ENCODE peak calls at places on chromosomes 5 and 9, in five cellular contexts. K is GM23338, Y is HCT116, L is fibroblast of lung, C is GM12878. F is an unnamed sample. For H3K4me1, the result is how much of the 10 kb centered on the place peaks cover.

GRCh38 chr9:133986061-133986460 is 6.1 kb downstream of the VAV2 start:
- DNase-seq in K (peak), Y (no peak), L (no peak), C (no peak), F (no peak)

GRCh38 chr9:115694991-115695390 is 458.6 kb upstream of the PAPPA start:
- DNase-seq in K (no peak), Y (no peak), L (peak), C (no peak), F (no peak)

GRCh38 chr9:114662081-114662989 is 4.7 kb upstream of the TEX53 start:
- DNase-seq in K (peak), Y (no peak), L (no peak), C (no peak), F (peak)

GRCh38 chr5:134577796-134578577 is 52.5 kb downstream of the JADE2 start:
- DNase-seq in K (peak), Y (peak), L (peak), C (no peak), F (peak)

GRCh38 chr9:109349431-109349846 is 28.6 kb upstream of the EPB41L4B start:
- DNase-seq in K (no peak), Y (no peak), L (peak), C (no peak), F (no peak)

GRCh38 chr9:136170291-136170901 is 34.5 kb downstream of the LHX3 start:
- DNase-seq in K (peak), Y (no peak), L (no peak), C (no peak), F (peak)

GRCh38 chr9:134293576-134294227 is 32.6 kb upstream of the RXRA start:
- DNase-seq in K (no peak), Y (no peak), L (peak), C (no peak), F (no peak)

GRCh38 chr9:95763983-95764382 is 111.5 kb upstream of the ERCC6L2 start:
- DNase-seq in K (no peak), Y (no peak), L (no peak), C (no peak), F (no peak)

GRCh38 chr5:34715711-34716110 is 59.6 kb downstream of the RAI14 start:
- DNase-seq in K (no peak), Y (no peak), L (peak), C (no peak), F (no peak)

GRCh38 chr9:24832307-24832706 is 286.6 kb upstream of the IZUMO3 start:
- DNase-seq in K (peak), Y (no peak), L (no peak), C (no peak), F (no peak)

GRCh38 chr9:6498982-6499381 is 86.0 kb downstream of the UHRF2 start:
- DNase-seq in K (no peak), Y (no peak), L (peak), C (no peak), F (no peak)

GRCh38 chr9:133658442-133659431 is 22.6 kb downstream of the DBH start:
- DNase-seq in K (no peak), Y (peak), L (peak), C (no peak), F (no peak)

GRCh38 chr5:109316631-109317030 is 93.1 kb downstream of the PJA2 start:
- DNase-seq in K (no peak), Y (peak), L (peak), C (no peak), F (no peak)

GRCh38 chr9:30978000-30978399 is 1406.4 kb upstream of the ACO1 start:
- DNase-seq in K (peak), Y (no peak), L (no peak), C (no peak), F (no peak)

GRCh38 chr5:154858972-154859950 is 834 bp downstream of the CNOT8 start:
- DNase-seq in K (no peak), Y (no peak), L (no peak), C (no peak), F (peak)

GRCh38 chr9:113363336-113363735 is 13.4 kb downstream of the HDHD3 start:
- DNase-seq in K (no peak), Y (no peak), L (no peak), C (no peak), F (no peak)

GRCh38 chr5:167511-167910 is 23.8 kb upstream of the LRRC14B start:
- DNase-seq in K (no peak), Y (no peak), L (no peak), C (no peak), F (no peak)

GRCh38 chr5:143080407-143080806 is 310.2 kb downstream of the ARHGAP26 start:
- DNase-seq in K (no peak), Y (no peak), L (no peak), C (no peak), F (no peak)

GRCh38 chr9:87157366-87158031 is 210.2 kb upstream of the GAS1 start:
- DNase-seq in K (no peak), Y (no peak), L (peak), C (no peak), F (no peak)

GRCh38 chr9:119968837-119969707 is 599.8 kb upstream of the BRINP1 start:
- DNase-seq in K (peak), Y (peak), L (peak), C (no peak), F (peak)

GRCh38 chr5:96004087-96004486 is 42.4 kb upstream of the ELL2 start:
- DNase-seq in K (no peak), Y (no peak), L (no peak), C (no peak), F (no peak)

GRCh38 chr9:106875548-106875947 is 12.6 kb downstream of the ZNF462 start:
- DNase-seq in K (no peak), Y (no peak), L (no peak), C (no peak), F (no peak)

GRCh38 chr9:128735373-128735772 is 11.4 kb upstream of the ZDHHC12 start:
- DNase-seq in K (no peak), Y (no peak), L (no peak), C (no peak), F (no peak)

GRCh38 chr9:35112257-35113020 is 3.2 kb downstream of the ATOSB start:
- DNase-seq in K (no peak), Y (no peak), L (peak), C (no peak), F (no peak)

GRCh38 chr9:20513126-20513913 is 109.0 kb downstream of the MLLT3 start:
- DNase-seq in K (no peak), Y (no peak), L (peak), C (no peak), F (no peak)

GRCh38 chr5:159851053-159851452 is 65.2 kb upstream of the ADRA1B start:
- DNase-seq in K (no peak), Y (no peak), L (peak), C (no peak), F (no peak)

GRCh38 chr9:31730398-31730797 is 654.0 kb upstream of the ACO1 start:
- DNase-seq in K (no peak), Y (no peak), L (no peak), C (no peak), F (no peak)

GRCh38 chr9:29422445-29422844 is 1849.2 kb upstream of the C9orf72 start:
- DNase-seq in K (no peak), Y (no peak), L (no peak), C (peak), F (no peak)

GRCh38 chr5:133705331-133705730 is 93.0 kb upstream of the FSTL4 start:
- DNase-seq in K (no peak), Y (no peak), L (no peak), C (no peak), F (no peak)

GRCh38 chr5:74040065-74040551 is 414.1 kb downstream of the ARHGEF28 start:
- DNase-seq in K (no peak), Y (no peak), L (peak), C (no peak), F (no peak)

GRCh38 chr9:113564804-113565237 is 101.3 kb downstream of the RGS3 start:
- DNase-seq in K (peak), Y (no peak), L (peak), C (no peak), F (no peak)

GRCh38 chr5:178630475-178630930 is 3.7 kb upstream of the CLK4 start:
- DNase-seq in K (no peak), Y (peak), L (peak), C (no peak), F (no peak)

GRCh38 chr5:102069974-102070373 is 226.1 kb downstream of the SLCO4C1 start:
- DNase-seq in K (no peak), Y (no peak), L (no peak), C (no peak), F (no peak)

GRCh38 chr5:156201793-156202388 is 125.1 kb upstream of the SGCD start:
- DNase-seq in K (no peak), Y (no peak), L (peak), C (no peak), F (no peak)

GRCh38 chr9:132241840-132242620 is 80.2 kb downstream of the NTNG2 start:
- DNase-seq in K (peak), Y (no peak), L (no peak), C (no peak), F (peak)

GRCh38 chr5:181198905-181199519 is 6.0 kb downstream of the TRIM7 start:
- DNase-seq in K (peak), Y (no peak), L (no peak), C (no peak), F (no peak)

GRCh38 chr5:89218364-89218763 is 335.4 kb upstream of the MEF2C start:
- DNase-seq in K (no peak), Y (no peak), L (no peak), C (no peak), F (no peak)

GRCh38 chr9:76884823-76885222 is 21.1 kb downstream of the PRUNE2 start:
- DNase-seq in K (no peak), Y (no peak), L (no peak), C (no peak), F (no peak)
- H3K4me1 ChIP-seq in K (under half), Y (under half), L (under half), C (under half), F (under half)

GRCh38 chr5:98865690-98866089 is 63.1 kb downstream of the CHD1 start:
- DNase-seq in K (no peak), Y (no peak), L (peak), C (no peak), F (no peak)
- TF ChIP-seq EZH2 in K (no peak), Y (no peak), L (no peak), C (no peak), F (no peak)

DNA sequence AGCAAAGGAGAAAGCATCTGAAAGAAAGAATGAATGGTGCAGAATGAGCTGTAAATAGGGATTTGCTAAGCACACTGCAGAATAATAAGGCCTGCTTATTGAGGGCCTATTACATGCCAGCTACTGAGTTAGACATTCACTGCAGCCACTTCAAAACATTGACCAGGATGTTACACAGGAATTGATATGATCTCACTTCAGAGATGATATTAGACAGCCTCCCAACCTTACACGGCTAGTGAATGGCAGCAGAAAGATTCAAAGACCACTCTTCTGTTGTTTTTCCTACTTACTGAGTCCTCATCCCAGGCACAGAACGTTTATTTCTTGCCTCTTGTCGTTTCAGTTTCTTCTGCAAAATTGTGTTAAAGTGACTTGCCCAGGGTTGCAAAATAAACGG is 1209.9 kb upstream of the WWC1 start:
- DNase-seq in K (no peak), Y (no peak), L (no peak), C (no peak), F (no peak)
- H3K4me1 ChIP-seq in K (under half), Y (under half), L (under half), C (under half), F (under half)

DNA sequence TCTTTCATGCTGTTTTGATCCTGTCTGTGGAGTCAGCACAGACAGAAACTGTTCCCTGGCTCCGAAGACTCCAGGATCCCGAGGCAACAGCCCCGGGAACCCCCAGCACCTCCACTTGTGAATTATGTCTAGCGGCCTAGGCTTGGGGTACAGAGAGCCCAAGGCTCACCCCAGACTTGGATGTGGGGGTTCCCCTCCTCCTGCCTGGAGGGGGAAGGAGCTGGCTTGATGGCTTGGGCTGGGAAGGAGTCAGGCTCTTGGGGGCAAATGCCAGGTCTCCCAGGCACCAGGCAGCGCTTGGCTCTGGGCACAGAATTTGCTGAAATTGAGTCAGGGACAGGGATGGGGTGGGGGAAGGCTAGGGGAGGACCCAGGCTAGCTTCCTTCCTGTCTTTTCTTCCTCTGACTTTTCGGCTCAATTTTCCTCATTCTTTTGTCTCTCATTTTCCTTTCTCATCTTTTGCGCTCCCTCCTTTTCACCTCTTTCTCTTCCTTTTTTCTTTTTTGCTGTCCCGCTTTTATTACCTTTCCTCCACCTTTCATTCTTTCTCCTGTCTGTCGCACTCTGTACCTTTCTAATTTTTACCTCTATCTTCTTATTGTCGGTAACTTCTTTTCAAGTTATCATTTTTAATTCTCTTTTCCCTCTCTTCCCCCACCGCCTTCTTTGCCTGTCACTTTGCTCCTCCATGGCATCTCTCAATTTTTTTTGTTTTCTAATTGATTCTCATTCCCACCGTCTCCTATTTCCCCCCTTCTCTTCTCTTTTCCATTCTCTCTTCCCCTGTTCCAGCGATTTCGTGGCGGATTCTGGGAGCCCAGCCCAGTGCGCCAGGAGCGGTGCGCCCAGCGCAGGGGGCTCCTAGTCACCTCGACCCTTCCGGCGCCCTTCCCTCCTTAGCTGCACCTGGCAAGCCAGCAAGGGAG is 10.5 kb downstream of the MSX2 start:
- DNase-seq in K (peak), Y (no peak), L (no peak), C (no peak), F (no peak)
- TF ChIP-seq EZH2 in K (peak), Y (no peak), L (peak), C (no peak), F (no peak)

GRCh38 chr9:123928471-123929176 is 1.3 kb downstream of the DENND1A start:
- DNase-seq in K (no peak), Y (no peak), L (peak), C (no peak), F (no peak)
- H3K4me1 ChIP-seq in K (under half), Y (half or more), L (under half), C (under half), F (under half)